ENCODE peak calls at places on chromosomes 4 and X, in nine cellular contexts. U is H4, N is activated gamma-delta T cell treated with Interleukin-2 at 50 U/mL for 16 hours, L is COR-L47, W is KG1, O is tibial nerve, J is NCI-H2081, B is Calu3, T is RWPE1. X is an unnamed sample.

GRCh38 chr4:107945809-107946208 is 14.5 kb downstream of the CYP2U1 start:
- DNase-seq in W (no peak), O (no peak), T (no peak), N (no peak), L (no peak), J (no peak), B (no peak), U (no peak), X (no peak)

GRCh38 chr4:138275946-138276621 is 33.9 kb upstream of the SLC7A11 start:
- DNase-seq in O (no peak), U (peak), T (peak), W (no peak), J (no peak), L (no peak), N (no peak), B (no peak), X (peak)

GRCh38 chrX:42414057-42414456 is 363.9 kb downstream of the PPP1R2C start:
- DNase-seq in N (no peak), T (no peak), O (no peak), J (no peak), U (no peak), B (no peak), W (no peak), L (no peak), X (no peak)

GRCh38 chrX:118522230-118522926 is 26.8 kb downstream of the DOCK11 start:
- DNase-seq in T (no peak), W (no peak), J (no peak), U (no peak), B (no peak), O (no peak), L (no peak), N (no peak), X (no peak)

GRCh38 chrX:152276277-152276676 is 137.9 kb upstream of the MAGEA10 start:
- DNase-seq in N (no peak), L (no peak), J (no peak), B (no peak), O (no peak), U (no peak), W (no peak), T (peak), X (no peak)

GRCh38 chrX:5681159-5681558 is 547.5 kb downstream of the NLGN4X start:
- DNase-seq in O (no peak), W (no peak), L (no peak), N (no peak), T (no peak), B (no peak), J (peak), U (peak), X (no peak)

GRCh38 chr4:83054928-83055327 is 19.9 kb downstream of the COPS4 start:
- DNase-seq in O (no peak), J (no peak), N (no peak), L (no peak), B (peak), W (no peak), T (peak), U (no peak), X (no peak)

GRCh38 chr4:159010563-159011260 is 92.2 kb upstream of the RAPGEF2 start:
- DNase-seq in N (no peak), O (peak), L (peak), W (no peak), B (no peak), U (peak), J (peak), T (peak), X (no peak)

GRCh38 chr4:78569291-78569821 is 17.8 kb downstream of the ANXA3 start:
- DNase-seq in B (peak), O (no peak), L (no peak), J (no peak), T (peak), N (no peak), U (peak), W (no peak), X (peak)

GRCh38 chrX:15579778-15580747 is 20.7 kb downstream of the ACE2 start:
- DNase-seq in B (peak), U (peak), N (no peak), O (no peak), L (peak), J (no peak), W (no peak), T (no peak), X (no peak)

GRCh38 chrX:131262738-131263679 is 26.1 kb downstream of the IGSF1 start:
- DNase-seq in U (peak), O (no peak), N (no peak), J (no peak), L (no peak), T (no peak), B (peak), W (no peak), X (no peak)

GRCh38 chrX:47556045-47556623 is 4.9 kb upstream of the ARAF start:
- DNase-seq in T (peak), J (peak), B (peak), U (peak), W (no peak), O (peak), N (peak), L (peak), X (peak)

GRCh38 chr4:53656421-53656981 is 65.2 kb upstream of the LNX1 start:
- DNase-seq in J (no peak), B (no peak), O (no peak), W (no peak), U (peak), T (no peak), N (no peak), L (no peak), X (no peak)

GRCh38 chr4:73172166-73172565 is 86.4 kb downstream of the ANKRD17 start:
- DNase-seq in T (no peak), B (no peak), W (no peak), J (no peak), N (no peak), U (no peak), L (no peak), O (no peak), X (no peak)

GRCh38 chr4:156954598-156954997 is 17.0 kb downstream of the PDGFC start:
- DNase-seq in W (no peak), J (no peak), O (no peak), T (no peak), U (no peak), L (no peak), B (no peak), N (no peak), X (no peak)

GRCh38 chr4:38949416-38950051 is 81.9 kb downstream of the FAM114A1 start:
- DNase-seq in B (no peak), O (no peak), L (no peak), T (no peak), N (peak), W (no peak), J (peak), U (no peak), X (peak)

GRCh38 chr4:87916636-87917035 is 58.9 kb upstream of the SPP1 start:
- DNase-seq in B (no peak), O (no peak), U (no peak), T (no peak), J (no peak), N (no peak), W (no peak), L (no peak), X (no peak)

GRCh38 chr4:100288811-100289529 is 98.7 kb upstream of the DDIT4L start:
- DNase-seq in B (no peak), W (no peak), O (no peak), U (no peak), N (no peak), J (no peak), T (no peak), L (no peak), X (no peak)

GRCh38 chrX:44882635-44883034 is 9.6 kb downstream of the KDM6A start:
- DNase-seq in U (no peak), B (no peak), T (no peak), N (no peak), L (no peak), J (no peak), W (no peak), O (no peak), X (no peak)

GRCh38 chrX:72107320-72107719 is 24.4 kb downstream of the RTL5 start:
- DNase-seq in B (no peak), T (peak), N (peak), J (no peak), O (no peak), W (no peak), L (no peak), U (no peak), X (no peak)

GRCh38 chr4:184988611-184989010 is 29.7 kb upstream of the HELT start:
- DNase-seq in J (no peak), B (no peak), N (no peak), L (no peak), W (no peak), U (no peak), O (no peak), T (no peak), X (no peak)

GRCh38 chr4:155899891-155900290 is 3.6 kb upstream of the TDO2 start:
- DNase-seq in O (no peak), B (no peak), L (no peak), N (no peak), J (no peak), W (no peak), U (no peak), T (no peak), X (no peak)

GRCh38 chr4:5215321-5215720 is 164.0 kb downstream of the STK32B start:
- DNase-seq in U (no peak), T (no peak), B (no peak), W (no peak), O (no peak), J (no peak), N (no peak), L (no peak), X (no peak)

GRCh38 chrX:47316276-47317025 is 53.9 kb upstream of the ZNF157 start:
- DNase-seq in B (no peak), W (no peak), U (no peak), L (peak), J (no peak), N (no peak), O (no peak), T (no peak), X (no peak)

GRCh38 chrX:38727668-38728067 is 73.6 kb upstream of the MID1IP1 start:
- DNase-seq in J (no peak), O (no peak), W (no peak), T (no peak), L (no peak), B (no peak), U (no peak), N (no peak), X (no peak)

GRCh38 chr4:8836664-8837171 is 34.9 kb downstream of the HMX1 start:
- DNase-seq in O (peak), U (no peak), W (no peak), L (no peak), J (no peak), T (no peak), B (no peak), N (no peak), X (no peak)

GRCh38 chr4:93810340-93810992 is 18.1 kb upstream of the ATOH1 start:
- DNase-seq in B (no peak), J (no peak), O (no peak), L (peak), U (peak), N (no peak), T (no peak), W (no peak), X (no peak)

GRCh38 chr4:119589165-119589564 is 39.4 kb downstream of the PDE5A start:
- DNase-seq in B (no peak), U (no peak), O (no peak), T (no peak), N (no peak), W (no peak), L (no peak), J (no peak), X (no peak)

GRCh38 chrX:53621418-53621986 is 65.0 kb downstream of the HUWE1 start:
- DNase-seq in T (no peak), O (no peak), L (no peak), N (no peak), W (no peak), U (no peak), J (no peak), B (no peak), X (no peak)

GRCh38 chrX:126170715-126171114 is 4.6 kb upstream of the DCAF12L2 start:
- DNase-seq in O (no peak), J (no peak), B (no peak), N (no peak), U (peak), T (no peak), L (no peak), W (no peak), X (no peak)

GRCh38 chr4:176187610-176188009 is 7.8 kb downstream of the SPATA4 start:
- DNase-seq in W (no peak), N (no peak), L (no peak), B (no peak), O (no peak), J (no peak), T (peak), U (no peak), X (no peak)

GRCh38 chr4:83282049-83282535 is 2.5 kb downstream of the COQ2 start:
- DNase-seq in T (peak), B (peak), W (peak), U (peak), O (no peak), J (peak), L (peak), N (peak), X (peak)

GRCh38 chr4:79050521-79050880 is 111.3 kb upstream of the PAQR3 start:
- DNase-seq in L (peak), O (no peak), W (no peak), N (no peak), J (peak), U (no peak), T (no peak), B (no peak), X (no peak)

GRCh38 chr4:80069837-80070788 is 2.9 kb downstream of the ANTXR2 start:
- DNase-seq in O (no peak), B (no peak), J (no peak), W (no peak), T (peak), U (no peak), L (no peak), N (no peak), X (no peak)

GRCh38 chr4:164350086-164350485 is 403.8 kb upstream of the SMIM31 start:
- DNase-seq in B (no peak), N (no peak), O (no peak), T (peak), W (no peak), L (no peak), U (no peak), J (no peak), X (no peak)